ENCODE peak calls at places on chromosome 17, in six cellular contexts. I is NCI-H774, X is GM13976, Q is putamen, R is dermis microvascular lymphatic vessel endothelial cell, L is activated gamma-delta T cell treated with Interleukin-2 at 50 U/mL for 16 hours. S is an unnamed sample.

GRCh38 chr17:17837380-17837821 is 615 bp upstream of the SREBF1 start:
- DNase-seq in I (no peak), X (no peak), R (no peak), L (no peak), Q (no peak), S (no peak)

GRCh38 chr17:77394540-77395295 is 253.9 kb downstream of the SEC14L1 start:
- DNase-seq in X (no peak), Q (no peak), L (no peak), I (no peak), R (no peak), S (no peak)

GRCh38 chr17:56598471-56598870 is 5.0 kb downstream of the NOG start:
- DNase-seq in I (no peak), X (no peak), L (no peak), Q (no peak), R (no peak), S (no peak)

GRCh38 chr17:5019475-5019956 is 15.7 kb downstream of the SLC52A1 start:
- DNase-seq in X (peak), Q (peak), I (no peak), R (no peak), L (peak), S (no peak)

GRCh38 chr17:7056386-7056785 is 12.5 kb upstream of the SLC16A11 start:
- DNase-seq in R (no peak), I (no peak), X (no peak), Q (no peak), L (no peak), S (no peak)

GRCh38 chr17:59848778-59849177 is 44.0 kb downstream of the TUBD1 start:
- DNase-seq in Q (no peak), R (no peak), L (no peak), I (no peak), X (no peak), S (no peak)

GRCh38 chr17:48055531-48056245 is 7.5 kb downstream of the NFE2L1 start:
- DNase-seq in R (no peak), L (no peak), X (peak), Q (no peak), I (no peak), S (no peak)

GRCh38 chr17:33973491-33973890 is 281.6 kb upstream of the CCL2 start:
- DNase-seq in R (no peak), L (no peak), Q (no peak), X (no peak), I (peak), S (no peak)

GRCh38 chr17:65557349-65558310 is 3.8 kb downstream of the AXIN2 start:
- DNase-seq in Q (no peak), X (no peak), R (no peak), I (no peak), L (peak), S (no peak)

GRCh38 chr17:58302171-58302918 is 21.6 kb upstream of the MPO start:
- DNase-seq in Q (no peak), L (no peak), X (peak), I (no peak), R (no peak), S (no peak)

GRCh38 chr17:34306466-34306865 is 12.8 kb upstream of the CCL8 start:
- DNase-seq in X (no peak), Q (no peak), I (no peak), R (peak), L (no peak), S (no peak)

GRCh38 chr17:41741709-41742108 is 7.3 kb upstream of the HAP1 start:
- DNase-seq in R (no peak), X (no peak), Q (no peak), I (no peak), L (no peak), S (no peak)

GRCh38 chr17:9151091-9151490 is 129.8 kb downstream of the NTN1 start:
- DNase-seq in X (no peak), L (no peak), R (no peak), I (peak), Q (no peak), S (no peak)

GRCh38 chr17:33291248-33292183 is 1.6 kb downstream of the ASIC2 start:
- DNase-seq in L (no peak), I (no peak), X (peak), R (no peak), Q (no peak), S (no peak)

GRCh38 chr17:34727601-34728000 is 148.2 kb downstream of the TMEM132E start:
- DNase-seq in X (no peak), R (no peak), I (no peak), Q (no peak), L (no peak), S (no peak)

GRCh38 chr17:82095777-82096708 is 2.0 kb downstream of the FASN start:
- DNase-seq in X (no peak), L (no peak), I (no peak), Q (no peak), R (no peak), S (no peak)

GRCh38 chr17:48177816-48178215 is 70.2 kb downstream of the SNX11 start:
- DNase-seq in Q (no peak), R (no peak), X (no peak), I (peak), L (no peak), S (no peak)

S was measured in LNCaP clone FGC.